ENCODE peak calls at places on chromosomes 4 and X, in nine cellular contexts. S is BE2C, E is adrenal gland, A is adipocyte, H is uterus, F is neuronal stem cell, Q is left ventricle myocardium inferior, O is aorta, U is A549. W is an unnamed sample.

GRCh38 chrX:20218809-20219505 is 47.8 kb downstream of the RPS6KA3 start:
- DNase-seq in O (no peak), U (peak; percentile 5), H (peak; percentile 22), Q (no peak), F (no peak), E (no peak), A (no peak), S (peak; percentile 2), W (no peak)

GRCh38 chrX:125378205-125378604 is 58.5 kb downstream of the TEX13C start:
- DNase-seq in E (no peak), U (no peak), S (no peak), A (no peak), F (no peak), H (no peak), O (no peak), Q (no peak), W (no peak)

GRCh38 chr4:147981305-147981704 is 249.4 kb downstream of the ARHGAP10 start:
- DNase-seq in H (no peak), Q (no peak), F (no peak), U (no peak), S (no peak), A (peak; percentile 29), O (no peak), E (no peak), W (no peak)

GRCh38 chrX:140524556-140524955 is 19.7 kb upstream of the SOX3 start:
- DNase-seq in H (no peak), E (no peak), F (no peak), S (no peak), O (no peak), A (no peak), U (no peak), Q (no peak), W (no peak)

GRCh38 chr4:4662230-4662629 is 120.4 kb upstream of the STX18 start:
- DNase-seq in F (no peak), U (no peak), S (no peak), A (no peak), E (no peak), O (no peak), Q (no peak), H (no peak), W (no peak)

GRCh38 chr4:40688446-40689095 is 58.9 kb upstream of the RBM47 start:
- DNase-seq in S (no peak), U (no peak), E (no peak), O (no peak), F (no peak), A (no peak), Q (no peak), H (no peak), W (no peak)

GRCh38 chrX:150772150-150772970 is 79.2 kb downstream of the MTMR1 start:
- DNase-seq in Q (peak; percentile 71), A (peak; percentile 78), H (peak; percentile 68), E (peak; percentile 72), F (peak; percentile 61), U (peak; percentile 74), O (peak; percentile 83), S (peak; percentile 78), W (peak; percentile 73)

GRCh38 chr4:128600410-128600809 is 209.1 kb upstream of the JADE1 start:
- DNase-seq in O (no peak), H (peak; percentile 38), E (peak; percentile 43), A (peak; percentile 11), Q (no peak), S (no peak), F (no peak), U (no peak), W (no peak)

GRCh38 chr4:40562681-40563080 is 67.0 kb downstream of the RBM47 start:
- DNase-seq in A (no peak), E (no peak), O (no peak), H (no peak), F (no peak), S (no peak), Q (no peak), U (no peak), W (no peak)

GRCh38 chr4:54741161-54741560 is 83.4 kb downstream of the KIT start:
- DNase-seq in O (no peak), A (no peak), S (no peak), U (no peak), F (peak; percentile 12), E (no peak), H (no peak), Q (no peak), W (no peak)

GRCh38 chr4:57378766-57379165 is 268.6 kb upstream of the IGFBP7 start:
- DNase-seq in U (no peak), Q (no peak), O (no peak), A (peak; percentile 35), F (no peak), H (no peak), E (no peak), S (no peak), W (no peak)

GRCh38 chrX:129577877-129578276 is 37.8 kb downstream of the OCRL start:
- DNase-seq in A (no peak), U (no peak), Q (no peak), E (no peak), O (no peak), H (no peak), S (no peak), F (no peak), W (no peak)

GRCh38 chrX:21655901-21656586 is 2.1 kb downstream of the KLHL34 start:
- DNase-seq in A (no peak), O (no peak), U (no peak), F (no peak), E (no peak), Q (no peak), S (no peak), H (no peak), W (no peak)

GRCh38 chrX:103628386-103629290 is at the start of gene TCEAL1:
- DNase-seq in F (peak; percentile 20), O (peak; percentile 72), H (peak; percentile 67), Q (peak; percentile 47), U (no peak), E (peak; percentile 60), S (peak; percentile 52), A (peak; percentile 62), W (peak; percentile 38)

GRCh38 chrX:24148535-24149345 is 789 bp upstream of the ZFX start:
- DNase-seq in H (peak; percentile 66), O (peak; percentile 60), Q (no peak), F (peak; percentile 1), S (no peak), U (no peak), A (peak; percentile 67), E (peak; percentile 24), W (peak; percentile 30)

GRCh38 chrX:22135994-22136684 is 104.0 kb downstream of the PHEX start:
- DNase-seq in S (peak; percentile 23), E (peak; percentile 43), O (no peak), H (peak; percentile 31), U (peak; percentile 36), A (peak; percentile 72), F (peak; percentile 42), Q (no peak), W (no peak)

GRCh38 chr4:4424499-4425115 is 37.7 kb downstream of the NSG1 start:
- DNase-seq in F (no peak), O (no peak), E (no peak), S (no peak), Q (no peak), U (no peak), H (no peak), A (no peak), W (no peak)

GRCh38 chr4:75545526-75545925 is 10.3 kb upstream of the ODAPH start:
- DNase-seq in U (no peak), A (peak; percentile 10), O (no peak), F (no peak), E (no peak), Q (no peak), H (no peak), S (no peak), W (no peak)

GRCh38 chrX:39518451-39519212 is 579.1 kb downstream of the BCOR start:
- DNase-seq in O (peak; percentile 63), E (no peak), Q (peak; percentile 57), H (no peak), U (no peak), A (peak; percentile 0), S (peak; percentile 36), F (no peak), W (no peak)

GRCh38 chr4:44118971-44119680 is 329.5 kb downstream of the KCTD8 start:
- DNase-seq in O (no peak), U (no peak), E (no peak), Q (no peak), A (no peak), F (no peak), H (no peak), S (no peak), W (no peak)

GRCh38 chrX:146385529-146385928 is 424.0 kb upstream of the CXorf51B start:
- DNase-seq in S (no peak), F (no peak), H (no peak), A (no peak), E (no peak), O (no peak), Q (no peak), U (no peak), W (no peak)
- H3K9me3 ChIP-seq in S (no peaks in the 10 kb centered on the region), F (no peaks in the 10 kb centered on the region), H (no peaks in the 10 kb centered on the region), A (peaks cover 37% of the 10 kb centered on the region), E (no peaks in the 10 kb centered on the region), O (no peaks in the 10 kb centered on the region), Q (peaks cover 12% of the 10 kb centered on the region), U (no peaks in the 10 kb centered on the region), W (no peaks in the 10 kb centered on the region)

DNA sequence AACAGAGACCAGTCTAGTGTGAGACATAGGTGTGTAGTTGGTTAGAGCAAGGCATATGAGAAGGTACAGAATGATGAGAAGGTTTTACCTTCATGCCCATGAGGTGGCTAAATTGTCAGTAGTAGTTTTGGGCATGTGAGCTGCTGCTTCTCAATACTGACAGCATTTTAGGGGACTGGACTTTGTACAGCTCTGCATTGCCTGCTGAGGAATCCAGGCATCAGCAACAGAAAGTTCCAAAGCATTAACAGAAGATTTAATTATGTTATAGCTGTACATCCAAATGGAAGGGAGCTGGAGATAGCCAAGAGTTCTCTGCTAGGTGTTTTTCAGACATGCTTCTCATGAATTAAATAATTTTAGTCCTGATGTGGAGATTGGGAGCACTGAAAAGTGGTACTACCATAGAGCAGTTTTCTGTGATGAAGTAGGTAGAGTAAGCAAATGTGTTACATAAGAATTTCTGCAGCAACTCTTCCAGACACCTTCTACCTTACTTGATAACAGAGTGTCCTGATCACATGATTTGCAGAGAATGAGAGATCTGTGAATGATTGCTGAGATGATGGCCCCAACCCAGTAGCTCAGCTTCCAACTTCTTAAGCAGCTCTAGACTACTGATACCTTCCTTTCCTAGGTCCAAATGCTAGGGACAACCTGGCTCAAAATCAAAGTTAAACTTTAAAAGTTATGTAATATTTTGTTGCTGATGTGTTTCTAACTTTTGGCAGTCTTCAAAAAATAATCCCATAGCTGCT is 30.4 kb downstream of the FNIP2 start:
- DNase-seq in F (no peak), O (no peak), U (no peak), A (no peak), S (no peak), Q (no peak), E (no peak), H (no peak), W (no peak)
- H3K4me1 ChIP-seq in F (peaks cover 5% of the 10 kb centered on the region), O (peaks cover 3% of the 10 kb centered on the region), U (peaks cover 13% of the 10 kb centered on the region), A (peaks cover 27% of the 10 kb centered on the region), S (peaks cover 11% of the 10 kb centered on the region), Q (peaks cover 85% of the 10 kb centered on the region), E (no peaks in the 10 kb centered on the region), H (no peaks in the 10 kb centered on the region), W (peaks cover 28% of the 10 kb centered on the region)

GRCh38 chr4:373062-373839 is 35.6 kb downstream of the ZNF141 start:
- DNase-seq in H (no peak), A (no peak), O (no peak), Q (no peak), F (no peak), E (no peak), S (no peak), U (no peak), W (no peak)
- H3K9me3 ChIP-seq in H (no peaks in the 10 kb centered on the region), A (peaks cover 98% of the 10 kb centered on the region), O (peaks cover 18% of the 10 kb centered on the region), Q (peaks cover 100% of the 10 kb centered on the region), F (peaks cover 23% of the 10 kb centered on the region), E (peaks cover 97% of the 10 kb centered on the region), S (peaks cover 15% of the 10 kb centered on the region), U (peaks cover 89% of the 10 kb centered on the region), W (peaks cover 58% of the 10 kb centered on the region)

GRCh38 chrX:107675365-107675654 is 47.0 kb downstream of the PRPS1 start:
- DNase-seq in H (no peak), O (no peak), E (no peak), U (no peak), S (no peak), F (no peak), Q (no peak), A (no peak), W (no peak)
- H3K4me1 ChIP-seq in H (no peaks in the 10 kb centered on the region), O (peaks cover 6% of the 10 kb centered on the region), E (no peaks in the 10 kb centered on the region), U (peaks cover 40% of the 10 kb centered on the region), S (no peaks in the 10 kb centered on the region), F (peaks cover 10% of the 10 kb centered on the region), Q (peaks cover 54% of the 10 kb centered on the region), A (peaks cover 50% of the 10 kb centered on the region), W (peaks cover 7% of the 10 kb centered on the region)

W was measured in lung.